ENCODE peak calls at places on chromosomes 7 and 10, in four cellular contexts. B, H, X and M are unnamed samples.

GRCh38 chr10:16967866-16968721 is 150.9 kb upstream of the RSU1 start:
- DNase-seq in H (no peak), X (no peak), B (peak), M (no peak)

GRCh38 chr7:108455833-108456677 is at the start of gene NRCAM:
- DNase-seq in X (peak), B (no peak), H (peak), M (no peak)

GRCh38 chr7:38659931-38660330 is 28.8 kb upstream of the AMPH start:
- DNase-seq in B (no peak), X (no peak), H (no peak), M (no peak)

GRCh38 chr7:96344236-96344635 is 22.3 kb upstream of the SLC25A13 start:
- DNase-seq in B (no peak), H (no peak), X (no peak), M (no peak)

GRCh38 chr7:18457832-18458231 is 37.7 kb upstream of the HDAC9 start:
- DNase-seq in X (no peak), B (no peak), H (no peak), M (no peak)

GRCh38 chr7:139075871-139076686 is 33.4 kb downstream of the ZC3HAV1 start:
- DNase-seq in X (no peak), H (no peak), B (no peak), M (no peak)

GRCh38 chr10:110643670-110644597 is at the start of gene RBM20:
- DNase-seq in B (no peak), X (peak), H (peak), M (no peak)

GRCh38 chr10:131858583-131859340 is 42.0 kb upstream of the PPP2R2D start:
- DNase-seq in X (no peak), B (no peak), H (peak), M (no peak)

GRCh38 chr10:34413920-34414319 is 401.2 kb downstream of the PARD3 start:
- DNase-seq in X (no peak), B (no peak), H (no peak), M (no peak)

DNA sequence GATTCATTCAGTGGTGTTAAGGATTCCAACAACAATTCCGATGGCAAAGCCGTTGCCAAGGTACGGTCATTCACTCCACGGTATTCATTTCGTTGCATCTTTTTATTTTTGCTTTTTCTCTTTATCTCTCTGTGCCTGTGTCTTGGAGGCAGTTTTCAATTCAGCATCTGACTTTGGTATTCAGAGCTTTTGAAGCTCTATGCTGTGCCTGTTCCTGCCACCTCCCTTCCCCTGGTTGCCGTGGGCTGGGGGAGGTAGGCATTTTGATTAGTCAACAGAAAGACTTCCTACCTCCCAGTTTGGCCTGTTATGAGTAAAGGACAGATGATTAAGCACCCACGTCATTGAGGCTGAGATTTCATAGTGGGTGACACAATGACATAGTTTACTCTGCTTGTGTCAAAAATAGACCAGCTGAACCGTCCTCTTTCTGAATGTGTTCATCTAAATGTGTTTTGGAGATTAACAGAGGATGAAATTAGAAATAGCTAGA is 149.5 kb downstream of the ARID5B start:
- DNase-seq in X (peak), B (peak), H (no peak), M (peak)
- TF ChIP-seq SRF in X (no peak), B (no peak), H (no peak), M (peak)

DNA sequence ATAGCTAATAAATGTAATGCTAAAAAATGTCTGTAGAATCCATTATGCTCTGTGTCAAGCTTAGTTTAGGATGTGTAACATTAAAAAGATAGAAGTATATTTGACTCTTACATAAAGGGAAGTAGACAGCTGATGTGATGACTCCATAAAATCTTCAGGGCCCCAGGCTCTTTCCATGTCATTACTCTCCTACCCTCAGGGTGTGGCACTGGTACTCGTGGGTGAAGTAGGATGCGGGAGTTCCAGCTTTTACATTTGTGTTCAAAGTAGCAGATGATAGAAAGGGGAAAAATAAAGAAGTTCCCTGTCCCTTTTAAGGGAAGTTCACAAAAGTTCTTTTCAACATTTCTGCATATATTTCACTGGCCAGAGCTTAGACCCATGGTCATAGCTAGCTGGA is 157.1 kb downstream of the TSPAN12 start:
- DNase-seq in X (no peak), H (no peak), B (no peak), M (no peak)
- TF ChIP-seq SRF in X (no peak), H (no peak), B (no peak), M (no peak)

GRCh38 chr7:132112632-132113031 is 463.6 kb downstream of the PLXNA4 start:
- DNase-seq in X (no peak), H (no peak), B (no peak), M (no peak)
- TF ChIP-seq SRF in X (no peak), H (no peak), B (no peak), M (no peak)

GRCh38 chr7:155698633-155699032 is 54.2 kb downstream of the RBM33 start:
- DNase-seq in B (no peak), H (no peak), X (no peak), M (no peak)

GRCh38 chr7:155696747-155697146 is 52.3 kb downstream of the RBM33 start:
- DNase-seq in H (no peak), X (no peak), B (no peak), M (no peak)

GRCh38 chr7:155700847-155701246 is 56.4 kb downstream of the RBM33 start:
- DNase-seq in B (no peak), H (no peak), X (no peak), M (no peak)

GRCh38 chr7:155701972-155702544 is 57.6 kb downstream of the RBM33 start:
- DNase-seq in B (no peak), X (no peak), H (no peak), M (no peak)

DNA sequence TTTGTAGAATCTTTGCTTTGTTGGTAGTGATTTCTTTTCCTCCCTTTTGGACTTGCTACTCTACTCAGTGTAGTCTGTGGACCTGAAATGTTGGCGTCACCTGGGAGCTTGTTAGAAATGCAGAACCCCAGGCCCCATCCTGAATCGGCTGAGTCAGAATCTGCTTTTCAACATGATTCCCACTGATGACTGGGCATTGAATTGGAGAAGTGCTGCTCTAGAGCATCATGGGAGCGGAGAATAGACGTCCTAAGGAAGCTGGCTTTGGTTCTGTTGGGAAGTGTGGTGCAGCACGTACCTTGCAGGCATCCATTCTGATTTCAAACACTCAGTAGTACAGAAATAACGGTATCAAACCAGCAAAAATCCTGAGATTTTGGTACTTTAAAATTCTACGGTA is 54.7 kb downstream of the RBM33 start:
- DNase-seq in H (no peak), B (no peak), X (no peak), M (no peak)
- TF ChIP-seq SRF in H (no peak), B (no peak), X (no peak), M (no peak)

DNA sequence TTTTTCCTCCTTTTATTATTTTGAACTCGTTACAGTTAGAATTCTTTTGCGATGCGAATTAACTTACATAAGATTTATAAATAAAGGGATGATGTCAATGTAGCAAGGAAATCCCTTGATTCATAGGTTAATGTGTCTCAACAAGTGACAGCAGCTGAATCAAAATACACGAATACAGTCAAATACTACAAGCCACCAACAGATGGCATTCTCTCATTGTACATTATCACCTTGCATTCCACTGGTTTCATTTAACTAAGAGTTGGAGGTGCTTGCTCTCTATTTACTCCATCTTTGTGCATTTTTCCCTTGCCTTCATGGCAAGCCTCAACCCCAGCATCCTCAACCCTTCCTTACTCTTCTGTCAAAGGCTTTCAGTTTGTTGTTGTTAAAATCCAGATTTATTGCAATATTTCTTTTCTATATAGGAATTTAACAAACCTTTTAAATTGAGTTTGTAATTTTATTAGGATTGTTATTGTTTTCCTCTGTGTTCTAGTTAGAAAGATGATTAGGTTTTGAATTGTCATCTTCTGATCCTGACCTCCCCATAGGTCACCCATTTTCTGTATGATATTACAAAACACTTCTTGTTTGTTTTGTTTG is 78.3 kb downstream of the SLC25A40 start:
- DNase-seq in B (peak), H (no peak), X (peak), M (peak)
- TF ChIP-seq SRF in B (no peak), H (no peak), X (no peak), M (no peak)

DNA sequence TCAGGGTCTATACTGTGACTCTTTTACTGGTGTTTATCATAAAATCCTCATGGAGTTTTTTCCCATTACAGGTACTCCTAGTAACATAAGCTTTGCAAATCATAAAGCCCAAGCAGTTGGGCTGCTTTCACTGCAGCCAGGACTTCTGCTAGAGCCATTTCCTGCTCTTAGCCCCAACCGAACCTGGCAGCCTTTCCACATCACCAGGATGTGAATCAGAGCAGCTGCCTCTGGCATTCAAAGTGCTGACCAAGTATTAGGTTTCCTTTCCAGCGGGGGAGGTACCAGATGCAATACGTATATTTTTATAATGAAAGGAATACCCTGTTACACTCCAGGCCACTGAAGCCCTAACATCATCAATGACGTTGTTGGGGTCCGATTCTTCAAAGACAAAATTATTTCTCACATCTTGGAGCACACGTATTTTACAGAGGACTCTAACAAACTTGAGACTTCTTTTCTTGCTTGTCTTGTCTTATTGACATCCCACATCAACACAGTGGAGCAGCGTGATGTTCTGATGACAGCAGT is 3.6 kb upstream of the HTR5A start:
- DNase-seq in B (no peak), H (no peak), X (no peak), M (no peak)
- TF ChIP-seq SRF in B (no peak), H (no peak), X (no peak), M (no peak)

GRCh38 chr10:62278461-62278910 is 9.8 kb upstream of the RTKN2 start:
- DNase-seq in H (no peak), X (no peak), B (no peak), M (no peak)
- TF ChIP-seq SRF in H (no peak), X (no peak), B (no peak), M (no peak)

GRCh38 chr10:121644501-121644900 is 46.3 kb upstream of the FGFR2 start:
- DNase-seq in H (no peak), B (no peak), X (no peak), M (no peak)
- TF ChIP-seq SRF in H (no peak), B (no peak), X (no peak), M (no peak)

DNA sequence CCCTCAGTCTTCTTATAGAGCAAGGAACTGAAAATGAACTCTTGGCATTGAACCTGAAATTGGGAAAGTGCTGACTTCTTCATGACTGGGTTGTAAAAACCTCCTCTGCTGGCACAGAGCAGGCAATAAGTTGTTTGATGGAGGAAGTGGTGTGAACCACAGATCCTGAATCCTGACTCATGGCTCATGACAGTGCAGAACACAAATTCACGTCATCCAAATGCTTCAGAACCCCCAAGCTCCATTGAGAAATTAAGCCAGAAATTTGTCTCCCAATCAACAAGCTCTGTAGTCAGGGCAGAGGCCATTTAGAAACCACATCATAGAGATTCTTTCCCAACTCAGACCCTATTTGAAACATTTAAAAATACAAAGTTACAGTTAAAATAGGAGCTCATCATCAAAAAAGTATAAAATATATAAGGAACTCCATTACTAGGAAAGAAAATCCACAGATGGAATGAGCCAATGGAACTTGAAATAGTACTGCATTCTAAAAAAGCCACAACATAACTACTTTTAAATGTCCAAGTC is 10.3 kb upstream of the STK17A start:
- DNase-seq in H (no peak), X (peak), B (peak), M (no peak)
- TF ChIP-seq SRF in H (no peak), X (no peak), B (no peak), M (no peak)

GRCh38 chr10:101494650-101495049 is 93.4 kb downstream of the POLL start:
- DNase-seq in H (no peak), X (no peak), B (no peak), M (no peak)
- TF ChIP-seq SRF in H (no peak), X (no peak), B (no peak), M (no peak)